ENCODE peak calls at places on chromosome 2, in nine cellular contexts. E is substantia nigra; X is adrenal gland; W is WERI-Rb-1; O is iPS DF 19.7; Z is endothelial cell of umbilical vein; U is ELR; F is effector CD8-positive, alpha-beta T cell; K is CD8-positive, alpha-beta T cell. P is an unnamed sample.

GRCh38 chr2:61220768-61221167 is 58.8 kb downstream of the C2orf74 start:
- DNase-seq in E (no peak), X (no peak), W (no peak), O (no peak), Z (no peak), U (peak), F (no peak), K (no peak), P (no peak)

GRCh38 chr2:136486115-136486514 is 279.2 kb upstream of the THSD7B start:
- DNase-seq in E (no peak), X (no peak), W (no peak), O (no peak), Z (no peak), U (no peak), F (no peak), K (no peak), P (no peak)

GRCh38 chr2:178886006-178886405 is 78.8 kb upstream of the TTN start:
- DNase-seq in E (no peak), X (no peak), W (no peak), O (no peak), Z (no peak), U (no peak), F (no peak), K (no peak), P (no peak)

GRCh38 chr2:216235462-216235861 is 126.3 kb downstream of the XRCC5 start:
- DNase-seq in E (no peak), X (peak), W (no peak), O (no peak), Z (no peak), U (no peak), F (no peak), K (no peak), P (no peak)

GRCh38 chr2:176187306-176188217 is 906 bp upstream of the HOXD1 start:
- DNase-seq in E (no peak), X (no peak), W (no peak), O (no peak), Z (peak), U (no peak), F (no peak), K (no peak), P (no peak)

GRCh38 chr2:31170071-31170698 is 31.9 kb upstream of the GALNT14 start:
- DNase-seq in E (peak), X (peak), W (peak), O (peak), Z (peak), U (peak), F (no peak), K (peak), P (peak)

GRCh38 chr2:176213406-176213805 is 24.9 kb downstream of the HOXD1 start:
- DNase-seq in E (no peak), X (no peak), W (no peak), O (no peak), Z (no peak), U (no peak), F (no peak), K (no peak), P (no peak)

GRCh38 chr2:75494137-75494769 is 66.5 kb downstream of the EVA1A start:
- DNase-seq in E (no peak), X (no peak), W (no peak), O (no peak), Z (no peak), U (no peak), F (no peak), K (no peak), P (no peak)

GRCh38 chr2:54482725-54483124 is 26.6 kb downstream of the SPTBN1 start:
- DNase-seq in E (no peak), X (peak), W (no peak), O (no peak), Z (peak), U (peak), F (no peak), K (no peak), P (no peak)

GRCh38 chr2:186036862-186037449 is 298.4 kb downstream of the FSIP2 start:
- DNase-seq in E (no peak), X (no peak), W (no peak), O (no peak), Z (no peak), U (no peak), F (no peak), K (no peak), P (no peak)

P was measured in effector CD4-positive, alpha-beta T cell.